ENCODE peak calls at places on chromosome 1, in eight cellular contexts. D, H, A, N, I, O, T and P are unnamed samples.

GRCh38 chr1:106768501-106768900 is 288.0 kb upstream of the PRMT6 start:
- DNase-seq in D (no peak), H (no peak), A (no peak), N (no peak), O (no peak), T (no peak), I (no peak), P (no peak)

GRCh38 chr1:112852276-112852675 is 103.7 kb downstream of the SLC16A1 start:
- DNase-seq in T (no peak), I (no peak), D (no peak), H (no peak), N (no peak), O (no peak), A (no peak), P (no peak)

GRCh38 chr1:220874201-220874655 is 5.0 kb upstream of the HLX start:
- DNase-seq in A (peak; percentile 67), T (no peak), N (peak; percentile 49), H (peak; percentile 70), O (no peak), D (no peak), I (no peak), P (no peak)

GRCh38 chr1:245544236-245544635 is 389.5 kb downstream of the KIF26B start:
- DNase-seq in A (no peak), N (no peak), D (no peak), H (no peak), I (no peak), O (no peak), T (no peak), P (no peak)

GRCh38 chr1:209403921-209404320 is 179.6 kb upstream of the CAMK1G start:
- DNase-seq in T (no peak), I (no peak), A (no peak), O (no peak), H (no peak), D (no peak), N (no peak), P (no peak)

GRCh38 chr1:199612976-199613774 is 414.3 kb upstream of the NR5A2 start:
- DNase-seq in N (no peak), I (no peak), H (no peak), T (no peak), O (no peak), D (no peak), A (no peak), P (no peak)

GRCh38 chr1:203607169-203607873 is 19.3 kb upstream of the ATP2B4 start:
- DNase-seq in D (peak; percentile 33), O (no peak), N (peak; percentile 37), A (no peak), T (peak; percentile 51), H (no peak), I (peak; percentile 70), P (peak; percentile 68)

GRCh38 chr1:245480393-245481120 is 325.8 kb downstream of the KIF26B start:
- DNase-seq in D (no peak), N (no peak), I (no peak), A (no peak), T (no peak), O (no peak), H (no peak), P (no peak)

GRCh38 chr1:216815239-216815955 is 92.2 kb upstream of the ESRRG start:
- DNase-seq in A (peak; percentile 18), D (no peak), N (no peak), O (no peak), I (no peak), T (no peak), H (peak; percentile 41), P (no peak)

GRCh38 chr1:21935891-21936365 is 1.2 kb downstream of the HSPG2 start:
- DNase-seq in O (no peak), H (no peak), I (no peak), T (no peak), N (no peak), A (peak; percentile 81), D (peak; percentile 60), P (no peak)

GRCh38 chr1:21936366-21937031 is 611 bp downstream of the HSPG2 start:
- DNase-seq in I (peak; percentile 9), A (peak; percentile 46), D (no peak), H (no peak), O (no peak), T (no peak), N (no peak), P (no peak)

GRCh38 chr1:21935393-21935804 is 1.7 kb downstream of the HSPG2 start:
- DNase-seq in A (no peak), O (no peak), H (no peak), T (no peak), I (no peak), D (no peak), N (no peak), P (no peak)

GRCh38 chr1:21937372-21938121 is 437 bp upstream of the HSPG2 start:
- DNase-seq in N (peak; percentile 86), A (peak; percentile 84), D (peak; percentile 85), T (peak; percentile 59), O (peak; percentile 82), H (peak; percentile 94), I (peak; percentile 63), P (peak; percentile 92)

DNA sequence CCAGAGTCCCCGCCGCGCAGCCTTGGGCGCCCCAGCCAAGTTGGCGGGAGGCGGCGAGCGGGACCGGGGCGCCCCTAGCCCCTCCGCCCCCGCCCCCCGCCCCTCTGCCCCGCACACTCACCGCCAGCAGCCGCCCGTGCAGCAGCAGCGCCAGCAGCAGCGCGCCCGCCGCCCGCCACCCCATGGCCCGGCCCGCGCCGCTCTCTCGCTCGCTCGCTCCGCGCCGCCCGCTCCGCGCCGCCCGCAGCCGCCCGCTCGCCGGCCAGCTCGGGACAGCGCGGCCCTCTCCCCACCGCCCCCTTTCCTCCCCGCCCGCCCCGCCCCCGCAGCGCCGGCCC is at the start of gene HSPG2:
- DNase-seq in I (no peak), N (no peak), T (no peak), A (no peak), D (no peak), H (no peak), O (no peak), P (no peak)
- H3K27ac ChIP-seq in I (peak within 1 kb of the TSS; percentile 58), N (peak within 1 kb of the TSS; percentile 86), T (no peak within 1 kb of the TSS), A (peak within 1 kb of the TSS; percentile 92), D (peak within 1 kb of the TSS; percentile 95), H (peak within 1 kb of the TSS; percentile 58), O (peak within 1 kb of the TSS; percentile 88), P (peak within 1 kb of the TSS; percentile 74)

GRCh38 chr1:207810606-207811295 is 58.9 kb downstream of the CD46 start:
- DNase-seq in I (no peak), H (no peak), N (peak; percentile 21), A (no peak), O (no peak), T (no peak), D (no peak), P (no peak)

GRCh38 chr1:207807395-207808321 is 55.8 kb downstream of the CD46 start:
- DNase-seq in N (peak; percentile 54), T (no peak), I (no peak), A (peak; percentile 89), O (no peak), H (no peak), D (peak; percentile 70), P (no peak)

GRCh38 chr1:207810173-207810572 is 58.3 kb downstream of the CD46 start:
- DNase-seq in A (no peak), T (no peak), I (no peak), O (no peak), N (no peak), D (no peak), H (no peak), P (no peak)

GRCh38 chr1:207808322-207808705 is 56.5 kb downstream of the CD46 start:
- DNase-seq in H (peak; percentile 55), N (no peak), A (no peak), O (no peak), D (no peak), T (no peak), I (no peak), P (no peak)

GRCh38 chr1:207808911-207809555 is 57.2 kb downstream of the CD46 start:
- DNase-seq in O (no peak), A (no peak), D (no peak), T (no peak), N (no peak), H (no peak), I (no peak), P (no peak)
- H3K27ac ChIP-seq in O (peak overlapping the region; percentile 8), A (peak overlapping the region; percentile 80), D (peak overlapping the region; percentile 80), T (no peak overlapping the region), N (peak overlapping the region; percentile 77), H (no peak overlapping the region), I (no peak overlapping the region), P (no peak overlapping the region)

GRCh38 chr1:183881387-183882084 is 76.6 kb downstream of the RGL1 start:
- DNase-seq in O (peak; percentile 69), T (no peak), D (peak; percentile 65), N (peak; percentile 76), I (no peak), A (no peak), H (peak; percentile 65), P (peak; percentile 67)
- H3K27ac ChIP-seq in O (peak overlapping the region; percentile 73), T (no peak overlapping the region), D (no peak overlapping the region), N (peak overlapping the region; percentile 62), I (no peak overlapping the region), A (no peak overlapping the region), H (peak overlapping the region; percentile 51), P (peak overlapping the region; percentile 47)

GRCh38 chr1:6348511-6349191 is 44.9 kb downstream of the ACOT7 start:
- DNase-seq in O (peak; percentile 69), I (peak; percentile 60), N (no peak), H (no peak), D (peak; percentile 41), T (no peak), A (peak; percentile 42), P (no peak)

GRCh38 chr1:6350416-6351088 is 43.0 kb downstream of the ACOT7 start:
- DNase-seq in D (peak; percentile 93), O (peak; percentile 91), H (no peak), T (no peak), N (peak; percentile 48), A (no peak), I (no peak), P (peak; percentile 69)

GRCh38 chr1:6345460-6345859 is 48.1 kb downstream of the ACOT7 start:
- DNase-seq in I (no peak), D (no peak), O (no peak), H (no peak), N (no peak), A (no peak), T (no peak), P (no peak)

GRCh38 chr1:6349254-6349943 is 44.2 kb downstream of the ACOT7 start:
- DNase-seq in D (no peak), O (no peak), A (no peak), T (no peak), I (peak; percentile 15), N (no peak), H (no peak), P (no peak)

DNA sequence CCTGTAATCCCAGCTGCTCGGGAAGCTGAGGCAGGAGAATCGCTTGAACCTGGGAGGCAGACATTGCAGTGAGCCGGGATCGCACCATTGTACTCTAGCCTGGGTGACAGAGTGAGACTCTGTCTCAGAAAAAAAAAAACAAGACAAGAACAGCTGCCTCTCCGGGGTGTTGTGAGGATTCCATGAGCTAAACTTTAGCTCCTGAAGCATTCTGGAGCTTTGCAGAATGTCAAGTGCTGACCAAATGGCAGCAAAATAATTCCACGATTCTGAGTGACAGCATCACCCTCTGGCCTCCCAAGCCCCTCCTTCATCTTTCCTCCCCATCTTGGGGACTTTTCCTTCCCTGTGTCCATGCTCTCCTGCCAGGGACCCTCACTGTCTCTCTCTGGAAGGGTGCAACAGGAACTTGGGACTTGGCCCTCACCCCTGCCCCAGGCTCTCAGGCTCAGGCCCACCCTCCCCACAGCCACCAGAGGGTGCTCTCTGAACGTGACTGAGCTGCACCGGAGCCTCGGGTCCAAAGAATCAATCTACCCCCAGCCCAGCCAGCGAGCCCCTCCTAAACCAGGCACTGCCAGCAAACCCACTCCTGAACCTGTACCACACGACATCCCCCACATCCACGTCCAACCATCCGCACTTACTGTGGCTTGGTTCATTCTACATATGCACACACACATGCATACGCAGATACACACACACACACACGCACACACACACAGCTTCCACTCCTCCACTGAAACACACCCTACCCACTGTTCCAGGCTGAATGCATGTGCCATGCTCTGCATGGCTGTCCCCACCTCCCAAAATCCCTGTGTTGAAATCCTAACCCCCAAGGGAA is 45.7 kb downstream of the ACOT7 start:
- DNase-seq in A (peak; percentile 74), O (no peak), T (peak; percentile 47), I (peak; percentile 69), H (peak; percentile 64), D (peak; percentile 61), N (no peak), P (no peak)
- H3K27ac ChIP-seq in A (peak overlapping the region; percentile 66), O (peak overlapping the region; percentile 41), T (peak overlapping the region; percentile 72), I (peak overlapping the region; percentile 53), H (no peak overlapping the region), D (no peak overlapping the region), N (no peak overlapping the region), P (no peak overlapping the region)